ENCODE peak calls at places on chromosomes 4 and X, in six cellular contexts. O, D, C, Q, F and N are unnamed samples.

GRCh38 chrX:57380026-57380796 is 93.7 kb downstream of the FAAH2 start:
- DNase-seq in O (no peak), Q (no peak), D (no peak), C (no peak), F (no peak), N (no peak)

GRCh38 chr4:82429728-82430192 is 502 bp downstream of the HNRNPDL start:
- DNase-seq in D (no peak), C (no peak), F (no peak), O (no peak), Q (no peak), N (peak)

GRCh38 chrX:140712413-140713173 is 3.0 kb downstream of the LINC00632 start:
- DNase-seq in Q (peak), F (no peak), D (peak), O (no peak), C (peak), N (no peak)

GRCh38 chrX:18964026-18964425 is 19.9 kb downstream of the PHKA2 start:
- DNase-seq in C (no peak), F (no peak), Q (no peak), O (no peak), D (peak), N (no peak)

GRCh38 chrX:101764538-101764937 is 104.9 kb upstream of the ARMCX2 start:
- DNase-seq in C (no peak), D (peak), O (no peak), F (peak), Q (no peak), N (peak)

GRCh38 chr4:119744580-119744979 is 116.0 kb upstream of the PDE5A start:
- DNase-seq in D (no peak), C (no peak), Q (no peak), O (no peak), F (no peak), N (no peak)

GRCh38 chrX:141642979-141643378 is 53.5 kb downstream of the SPANXA2 start:
- DNase-seq in D (peak), O (no peak), Q (no peak), C (no peak), F (peak), N (peak)

GRCh38 chr4:140673729-140674128 is 82.5 kb downstream of the TBC1D9 start:
- DNase-seq in C (no peak), F (peak), O (no peak), Q (no peak), D (no peak), N (peak)

GRCh38 chr4:31295081-31295480 is 574.9 kb downstream of the PCDH7 start:
- DNase-seq in Q (no peak), F (no peak), O (no peak), D (no peak), C (no peak), N (peak)

GRCh38 chr4:113049421-113050355 is at the start of gene ANK2:
- DNase-seq in F (peak), O (no peak), D (peak), Q (no peak), C (no peak), N (peak)

GRCh38 chrX:100208076-100208475 is 202.0 kb downstream of the PCDH19 start:
- DNase-seq in O (no peak), F (no peak), C (no peak), Q (no peak), D (no peak), N (no peak)

GRCh38 chr4:25969374-25969773 is 55.4 kb downstream of the SMIM20 start:
- DNase-seq in F (no peak), Q (no peak), D (no peak), O (no peak), C (no peak), N (no peak)